ENCODE peak calls at places on chromosomes 7 and 10, in five cellular contexts. L is cardiac muscle cell, Q is thoracic aorta, V is psoas muscle, O is fibroblast of lung. H is an unnamed sample.

GRCh38 chr7:42338231-42339222 is 101.5 kb upstream of the GLI3 start:
- DNase-seq in L (peak; percentile 56), Q (no peak), V (no peak), O (peak; percentile 55), H (no peak)

GRCh38 chr7:142108728-142109505 is 2.6 kb upstream of the MGAM2 start:
- DNase-seq in L (no peak), Q (no peak), V (no peak), O (no peak), H (no peak)

GRCh38 chr7:99096124-99096887 is 47.6 kb downstream of the SMURF1 start:
- DNase-seq in L (no peak), Q (no peak), V (no peak), O (no peak), H (no peak)

GRCh38 chr10:87585565-87586514 is 73.8 kb upstream of the PAPSS2 start:
- DNase-seq in L (peak; percentile 77), Q (no peak), V (no peak), O (peak; percentile 78), H (no peak)

GRCh38 chr10:110647136-110647430 is 2.9 kb downstream of the RBM20 start:
- DNase-seq in L (no peak), Q (no peak), V (no peak), O (no peak), H (no peak)

GRCh38 chr7:123824754-123825067 is 20.3 kb upstream of the HYAL4 start:
- DNase-seq in L (no peak), Q (no peak), V (no peak), O (no peak), H (no peak)

GRCh38 chr10:76010703-76011102 is 579.3 kb downstream of the LRMDA start:
- DNase-seq in L (no peak), Q (no peak), V (no peak), O (peak; percentile 20), H (no peak)

GRCh38 chr7:15407910-15408309 is 153.9 kb downstream of the AGMO start:
- DNase-seq in L (peak; percentile 36), Q (no peak), V (no peak), O (no peak), H (no peak)

GRCh38 chr7:157684157-157684595 is 347.4 kb downstream of the DNAJB6 start:
- DNase-seq in L (no peak), Q (no peak), V (no peak), O (peak; percentile 49), H (no peak)

GRCh38 chr10:51386248-51386885 is 312.1 kb downstream of the PRKG1 start:
- DNase-seq in L (no peak), Q (no peak), V (no peak), O (peak; percentile 88), H (no peak)

GRCh38 chr10:22345301-22346086 is at the start of gene SPAG6:
- DNase-seq in L (peak; percentile 35), Q (no peak), V (peak; percentile 71), O (no peak), H (no peak)

GRCh38 chr10:84837041-84837766 is 508.8 kb downstream of the CCSER2 start:
- DNase-seq in L (no peak), Q (no peak), V (no peak), O (no peak), H (no peak)

GRCh38 chr10:92695679-92696605 is 6.2 kb downstream of the HHEX start:
- DNase-seq in L (peak; percentile 59), Q (no peak), V (no peak), O (peak; percentile 68), H (no peak)

GRCh38 chr7:40551685-40552576 is 417.1 kb downstream of the SUGCT start:
- DNase-seq in L (peak; percentile 90), Q (no peak), V (no peak), O (peak; percentile 86), H (no peak)

GRCh38 chr10:99667108-99667751 is 7.9 kb downstream of the ENTPD7 start:
- DNase-seq in L (peak; percentile 21), Q (no peak), V (no peak), O (peak; percentile 98), H (peak; percentile 49)

GRCh38 chr10:2119316-2119715 is 382.0 kb upstream of the ADARB2 start:
- DNase-seq in L (no peak), Q (no peak), V (no peak), O (peak; percentile 74), H (no peak)

GRCh38 chr10:15540729-15541128 is 169.6 kb upstream of the FAM171A1 start:
- DNase-seq in L (no peak), Q (no peak), V (no peak), O (no peak), H (no peak)

GRCh38 chr7:130994378-130995115 is 260.5 kb upstream of the KLF14 start:
- DNase-seq in L (peak; percentile 47), Q (no peak), V (no peak), O (peak; percentile 64), H (no peak)

GRCh38 chr10:62073429-62073828 is 171.9 kb downstream of the ARID5B start:
- DNase-seq in L (no peak), Q (no peak), V (no peak), O (no peak), H (no peak)

GRCh38 chr7:155132431-155132830 is 62.3 kb downstream of the HTR5A start:
- DNase-seq in L (no peak), Q (no peak), V (no peak), O (no peak), H (no peak)

GRCh38 chr7:1918063-1918645 is 248.1 kb downstream of the ELFN1 start:
- DNase-seq in L (no peak), Q (no peak), V (peak; percentile 36), O (no peak), H (no peak)
- TF ChIP-seq CTCF in L (no peak), Q (no peak), V (no peak), O (no peak), H (no peak)

GRCh38 chr7:194257-194995 is 2.1 kb downstream of the FAM20C start:
- DNase-seq in L (peak; percentile 56), Q (no peak), V (no peak), O (peak; percentile 62), H (no peak)

GRCh38 chr7:194996-195829 is 2.8 kb downstream of the FAM20C start:
- DNase-seq in L (peak; percentile 38), Q (no peak), V (no peak), O (peak; percentile 63), H (no peak)

GRCh38 chr7:192035-192649 is at the start of gene FAM20C:
- DNase-seq in L (peak; percentile 92), Q (no peak), V (peak; percentile 93), O (peak; percentile 90), H (peak; percentile 55)

GRCh38 chr7:192701-193536 is 548 bp downstream of the FAM20C start:
- DNase-seq in L (no peak), Q (no peak), V (no peak), O (no peak), H (no peak)

GRCh38 chr7:193538-194256 is 1.3 kb downstream of the FAM20C start:
- DNase-seq in L (no peak), Q (no peak), V (no peak), O (no peak), H (no peak)
- H3K27ac ChIP-seq in L (no peak overlapping the region), Q (no peak overlapping the region), V (peak overlapping the region; percentile 93), O (peak overlapping the region; percentile 69), H (peak overlapping the region; percentile 21)

GRCh38 chr7:56578612-56579011 is 462.4 kb upstream of the NUPR2 start:
- DNase-seq in L (no peak), Q (no peak), V (no peak), O (no peak), H (no peak)
- H3K9me3 ChIP-seq in L (peaks cover under 1% of the 10 kb centered on the region), Q (no peaks in the 10 kb centered on the region), V (no peaks in the 10 kb centered on the region), O (no peaks in the 10 kb centered on the region), H (peaks cover 18% of the 10 kb centered on the region)

GRCh38 chr10:66622050-66622449 is 303.8 kb upstream of the LRRTM3 start:
- DNase-seq in L (no peak), Q (no peak), V (no peak), O (no peak), H (no peak)

GRCh38 chr10:66625709-66626590 is 299.9 kb upstream of the LRRTM3 start:
- DNase-seq in L (no peak), Q (no peak), V (no peak), O (no peak), H (no peak)

GRCh38 chr10:66629976-66630375 is 295.9 kb upstream of the LRRTM3 start:
- DNase-seq in L (no peak), Q (no peak), V (no peak), O (peak; percentile 14), H (no peak)

GRCh38 chr10:66627156-66627555 is 298.7 kb upstream of the LRRTM3 start:
- DNase-seq in L (no peak), Q (no peak), V (no peak), O (peak; percentile 4), H (no peak)
- TF ChIP-seq CTCF in L (no peak), Q (no peak), V (no peak), O (no peak), H (no peak)

GRCh38 chr7:143978585-143978984 is 21.5 kb upstream of the OR6B1 start:
- DNase-seq in L (no peak), Q (no peak), V (no peak), O (no peak), H (no peak)
- H3K27ac ChIP-seq in L (no peak overlapping the region), Q (no peak overlapping the region), V (no peak overlapping the region), O (no peak overlapping the region), H (no peak overlapping the region)

GRCh38 chr7:64685091-64685490 is 19.2 kb downstream of the ZNF107 start:
- DNase-seq in L (no peak), Q (no peak), V (no peak), O (no peak), H (no peak)

GRCh38 chr7:64686493-64687184 is 20.7 kb downstream of the ZNF107 start:
- DNase-seq in L (no peak), Q (no peak), V (no peak), O (no peak), H (no peak)

GRCh38 chr7:64691831-64692230 is 25.9 kb downstream of the ZNF107 start:
- DNase-seq in L (no peak), Q (no peak), V (no peak), O (no peak), H (no peak)

GRCh38 chr7:64685741-64686140 is 19.8 kb downstream of the ZNF107 start:
- DNase-seq in L (no peak), Q (no peak), V (no peak), O (no peak), H (no peak)

GRCh38 chr7:64687249-64687648 is 21.3 kb downstream of the ZNF107 start:
- DNase-seq in L (no peak), Q (no peak), V (no peak), O (no peak), H (no peak)
- H3K9me3 ChIP-seq in L (no peaks in the 10 kb centered on the region), Q (no peaks in the 10 kb centered on the region), V (no peaks in the 10 kb centered on the region), O (no peaks in the 10 kb centered on the region), H (peaks cover 14% of the 10 kb centered on the region)

GRCh38 chr10:18651324-18652007 is at the start of gene NSUN6:
- DNase-seq in L (peak; percentile 90), Q (peak; percentile 55), V (peak; percentile 94), O (peak; percentile 88), H (peak; percentile 58)
- TF ChIP-seq CTCF in L (no peak), Q (no peak), V (peak; percentile 11), O (no peak), H (no peak)

H was measured in AG04450.